ENCODE peak calls at places on chromosomes 13 and 19, in five cellular contexts. One of them, this sample, is unnamed.

GRCh38 chr13:65894049-65894448 is 1336.1 kb downstream of the PCDH9 start:
- DNase-seq in T-helper 1 cell: no peak
- DNase-seq in left ventricle myocardium inferior: no peak
- DNase-seq in heart right ventricle: no peak
- DNase-seq in activated CD4-positive, alpha-beta T cell treated with anti-CD3 and anti-CD28 coated beads, Interleukin-2, amount 50 U/mL, for 4 hours: no peak
- DNase-seq in this sample: no peak

GRCh38 chr13:72970301-72970880 is 88.4 kb upstream of the KLF5 start:
- DNase-seq in T-helper 1 cell: no peak
- DNase-seq in left ventricle myocardium inferior: no peak
- DNase-seq in heart right ventricle: no peak
- DNase-seq in activated CD4-positive, alpha-beta T cell treated with anti-CD3 and anti-CD28 coated beads, Interleukin-2, amount 50 U/mL, for 4 hours: no peak
- DNase-seq in this sample: no peak

GRCh38 chr19:45146716-45147337 is 14.0 kb downstream of the NKPD1 start:
- DNase-seq in T-helper 1 cell: no peak
- DNase-seq in left ventricle myocardium inferior: no peak
- DNase-seq in heart right ventricle: no peak
- DNase-seq in activated CD4-positive, alpha-beta T cell treated with anti-CD3 and anti-CD28 coated beads, Interleukin-2, amount 50 U/mL, for 4 hours: no peak
- DNase-seq in this sample: no peak

GRCh38 chr13:90232291-90232690 is 1115.2 kb upstream of the MIR17HG start:
- DNase-seq in T-helper 1 cell: no peak
- DNase-seq in left ventricle myocardium inferior: no peak
- DNase-seq in heart right ventricle: no peak
- DNase-seq in activated CD4-positive, alpha-beta T cell treated with anti-CD3 and anti-CD28 coated beads, Interleukin-2, amount 50 U/mL, for 4 hours: no peak
- DNase-seq in this sample: no peak

GRCh38 chr19:18940791-18941627 is at the start of gene HOMER3:
- DNase-seq in T-helper 1 cell: peak; percentile 41
- DNase-seq in left ventricle myocardium inferior: peak; percentile 85
- DNase-seq in heart right ventricle: peak; percentile 88
- DNase-seq in activated CD4-positive, alpha-beta T cell treated with anti-CD3 and anti-CD28 coated beads, Interleukin-2, amount 50 U/mL, for 4 hours: peak; percentile 72
- DNase-seq in this sample: peak; percentile 78

GRCh38 chr19:1361601-1362384 is 21.9 kb upstream of the NDUFS7 start:
- DNase-seq in T-helper 1 cell: no peak
- DNase-seq in left ventricle myocardium inferior: no peak
- DNase-seq in heart right ventricle: no peak
- DNase-seq in activated CD4-positive, alpha-beta T cell treated with anti-CD3 and anti-CD28 coated beads, Interleukin-2, amount 50 U/mL, for 4 hours: no peak
- DNase-seq in this sample: no peak

GRCh38 chr19:53596056-53596455 is 35.7 kb upstream of the DPRX start:
- DNase-seq in T-helper 1 cell: no peak
- DNase-seq in left ventricle myocardium inferior: no peak
- DNase-seq in heart right ventricle: no peak
- DNase-seq in activated CD4-positive, alpha-beta T cell treated with anti-CD3 and anti-CD28 coated beads, Interleukin-2, amount 50 U/mL, for 4 hours: no peak
- DNase-seq in this sample: no peak

GRCh38 chr13:106597759-106598395 is 29.9 kb upstream of the ARGLU1 start:
- DNase-seq in T-helper 1 cell: no peak
- DNase-seq in left ventricle myocardium inferior: no peak
- DNase-seq in heart right ventricle: no peak
- DNase-seq in activated CD4-positive, alpha-beta T cell treated with anti-CD3 and anti-CD28 coated beads, Interleukin-2, amount 50 U/mL, for 4 hours: no peak
- DNase-seq in this sample: peak; percentile 71

GRCh38 chr19:18428837-18429674 is 8.9 kb downstream of the ISYNA1 start:
- DNase-seq in T-helper 1 cell: peak; percentile 86
- DNase-seq in left ventricle myocardium inferior: peak; percentile 72
- DNase-seq in heart right ventricle: peak; percentile 80
- DNase-seq in activated CD4-positive, alpha-beta T cell treated with anti-CD3 and anti-CD28 coated beads, Interleukin-2, amount 50 U/mL, for 4 hours: peak; percentile 56
- DNase-seq in this sample: no peak

GRCh38 chr19:49588370-49589122 is 2.4 kb upstream of the PRR12 start:
- DNase-seq in T-helper 1 cell: peak; percentile 20
- DNase-seq in left ventricle myocardium inferior: no peak
- DNase-seq in heart right ventricle: no peak
- DNase-seq in activated CD4-positive, alpha-beta T cell treated with anti-CD3 and anti-CD28 coated beads, Interleukin-2, amount 50 U/mL, for 4 hours: no peak
- DNase-seq in this sample: no peak

GRCh38 chr13:75486146-75486545 is 4.2 kb upstream of the TBC1D4 start:
- DNase-seq in T-helper 1 cell: no peak
- DNase-seq in left ventricle myocardium inferior: no peak
- DNase-seq in heart right ventricle: no peak
- DNase-seq in activated CD4-positive, alpha-beta T cell treated with anti-CD3 and anti-CD28 coated beads, Interleukin-2, amount 50 U/mL, for 4 hours: no peak
- DNase-seq in this sample: no peak

GRCh38 chr19:48810151-48810550 is 678 bp downstream of the BCAT2 start:
- DNase-seq in T-helper 1 cell: no peak
- DNase-seq in left ventricle myocardium inferior: no peak
- DNase-seq in heart right ventricle: no peak
- DNase-seq in activated CD4-positive, alpha-beta T cell treated with anti-CD3 and anti-CD28 coated beads, Interleukin-2, amount 50 U/mL, for 4 hours: no peak
- DNase-seq in this sample: no peak

GRCh38 chr19:29483944-29484581 is 41.7 kb upstream of the VSTM2B start:
- DNase-seq in T-helper 1 cell: no peak
- DNase-seq in left ventricle myocardium inferior: no peak
- DNase-seq in heart right ventricle: no peak
- DNase-seq in activated CD4-positive, alpha-beta T cell treated with anti-CD3 and anti-CD28 coated beads, Interleukin-2, amount 50 U/mL, for 4 hours: no peak
- DNase-seq in this sample: no peak

GRCh38 chr19:50817941-50818858 is 5.4 kb downstream of the KLK1 start:
- DNase-seq in T-helper 1 cell: peak; percentile 75
- DNase-seq in left ventricle myocardium inferior: peak; percentile 37
- DNase-seq in heart right ventricle: peak; percentile 48
- DNase-seq in activated CD4-positive, alpha-beta T cell treated with anti-CD3 and anti-CD28 coated beads, Interleukin-2, amount 50 U/mL, for 4 hours: no peak
- DNase-seq in this sample: peak; percentile 31

GRCh38 chr13:112118451-112119064 is 51.6 kb downstream of the SOX1 start:
- DNase-seq in T-helper 1 cell: no peak
- DNase-seq in left ventricle myocardium inferior: no peak
- DNase-seq in heart right ventricle: no peak
- DNase-seq in activated CD4-positive, alpha-beta T cell treated with anti-CD3 and anti-CD28 coated beads, Interleukin-2, amount 50 U/mL, for 4 hours: no peak
- DNase-seq in this sample: no peak

GRCh38 chr13:85093808-85094207 is 705.4 kb downstream of the SLITRK6 start:
- DNase-seq in T-helper 1 cell: no peak
- DNase-seq in left ventricle myocardium inferior: peak; percentile 16
- DNase-seq in heart right ventricle: no peak
- DNase-seq in activated CD4-positive, alpha-beta T cell treated with anti-CD3 and anti-CD28 coated beads, Interleukin-2, amount 50 U/mL, for 4 hours: no peak
- DNase-seq in this sample: no peak

GRCh38 chr13:95301135-95301946 is at the start of gene ABCC4:
- DNase-seq in T-helper 1 cell: peak; percentile 52
- DNase-seq in left ventricle myocardium inferior: peak; percentile 70
- DNase-seq in heart right ventricle: peak; percentile 69
- DNase-seq in activated CD4-positive, alpha-beta T cell treated with anti-CD3 and anti-CD28 coated beads, Interleukin-2, amount 50 U/mL, for 4 hours: peak; percentile 33
- DNase-seq in this sample: peak; percentile 67

GRCh38 chr19:4935449-4935848 is 26.1 kb downstream of the UHRF1 start:
- DNase-seq in T-helper 1 cell: no peak
- DNase-seq in left ventricle myocardium inferior: no peak
- DNase-seq in heart right ventricle: no peak
- DNase-seq in activated CD4-positive, alpha-beta T cell treated with anti-CD3 and anti-CD28 coated beads, Interleukin-2, amount 50 U/mL, for 4 hours: no peak
- DNase-seq in this sample: no peak

GRCh38 chr13:27128825-27129627 is 42.6 kb downstream of the USP12 start:
- DNase-seq in T-helper 1 cell: no peak
- DNase-seq in left ventricle myocardium inferior: no peak
- DNase-seq in heart right ventricle: no peak
- DNase-seq in activated CD4-positive, alpha-beta T cell treated with anti-CD3 and anti-CD28 coated beads, Interleukin-2, amount 50 U/mL, for 4 hours: no peak
- DNase-seq in this sample: no peak

GRCh38 chr13:39036212-39036611 is 1.7 kb downstream of the PROSER1 start:
- DNase-seq in T-helper 1 cell: peak; percentile 59
- DNase-seq in left ventricle myocardium inferior: no peak
- DNase-seq in heart right ventricle: no peak
- DNase-seq in activated CD4-positive, alpha-beta T cell treated with anti-CD3 and anti-CD28 coated beads, Interleukin-2, amount 50 U/mL, for 4 hours: no peak
- DNase-seq in this sample: no peak

GRCh38 chr19:57689750-57690149 is 8.0 kb downstream of the ZNF551 start:
- DNase-seq in T-helper 1 cell: no peak
- DNase-seq in left ventricle myocardium inferior: no peak
- DNase-seq in heart right ventricle: no peak
- DNase-seq in activated CD4-positive, alpha-beta T cell treated with anti-CD3 and anti-CD28 coated beads, Interleukin-2, amount 50 U/mL, for 4 hours: no peak
- DNase-seq in this sample: no peak